ENCODE peak calls at places on chromosomes 1 and 21, in ten cellular contexts. O is GM06990; L is activated CD8-positive, alpha-beta T cell treated with anti-CD3 and anti-CD28 coated beads, Interleukin-2, amount 10 ng/mL, durations not matched to agents 7 days and 5 days; R is Karpas-422; H is GOT3; W is hippocampal formation; Z is HAP-1; S is AG20443; Q is COR-L47; Y is colonic mucosa. U is an unnamed sample.

GRCh38 chr1:178496410-178497135 is at the start of gene CLEC20A:
- DNase-seq in W (no peak), Y (no peak), Z (no peak), R (no peak), Q (no peak), S (no peak), O (no peak), H (no peak), L (no peak), U (no peak)

GRCh38 chr1:156282143-156282478 is 514 bp downstream of the SMG5 start:
- DNase-seq in L (no peak), Z (no peak), W (no peak), H (no peak), Y (peak; percentile 78), R (no peak), S (no peak), Q (peak; percentile 21), O (no peak), U (no peak)

GRCh38 chr21:37136261-37136660 is 63.2 kb downstream of the TTC3 start:
- DNase-seq in L (peak; percentile 34), R (no peak), W (no peak), H (no peak), O (no peak), Z (no peak), S (no peak), Q (no peak), Y (no peak), U (no peak)

GRCh38 chr1:54763814-54764131 is 550 bp downstream of the PARS2 start:
- DNase-seq in R (peak; percentile 69), S (no peak), Y (no peak), H (no peak), Z (no peak), Q (no peak), O (no peak), W (no peak), L (peak; percentile 31), U (no peak)

GRCh38 chr1:61887076-61887867 is 145.0 kb downstream of the PATJ start:
- DNase-seq in Q (peak; percentile 33), Z (no peak), H (no peak), R (no peak), Y (no peak), W (no peak), L (no peak), O (no peak), S (no peak), U (no peak)

GRCh38 chr1:235130766-235131270 is 2.2 kb upstream of the TOMM20 start:
- DNase-seq in Z (no peak), O (no peak), R (no peak), Y (no peak), Q (no peak), L (no peak), S (no peak), W (no peak), H (no peak), U (no peak)

GRCh38 chr1:220775238-220775853 is 11.4 kb upstream of the MTARC1 start:
- DNase-seq in L (peak; percentile 43), Y (no peak), O (no peak), H (no peak), W (peak; percentile 19), R (peak; percentile 75), Z (peak; percentile 76), Q (no peak), S (peak; percentile 57), U (peak; percentile 22)

GRCh38 chr1:214952648-214953047 is 129.9 kb upstream of the KCNK2 start:
- DNase-seq in Y (no peak), L (no peak), Q (no peak), O (no peak), W (no peak), S (no peak), Z (peak; percentile 12), R (no peak), H (no peak), U (no peak)

GRCh38 chr1:184101571-184101970 is 50.0 kb downstream of the TSEN15 start:
- DNase-seq in W (no peak), Z (no peak), S (no peak), R (no peak), Q (no peak), H (no peak), O (no peak), Y (no peak), L (no peak), U (no peak)